ENCODE peak calls at places on chromosome 22, in eight cellular contexts. X, J, B, I, G, F, Y and O are unnamed samples.

GRCh38 chr22:36546092-36546804 is 17.3 kb upstream of the EIF3D start:
- DNase-seq in J (peak), B (peak), X (peak), G (peak), Y (no peak), I (peak), F (no peak), O (peak)

GRCh38 chr22:17985606-17986005 is 38.8 kb downstream of the MICAL3 start:
- DNase-seq in F (no peak), G (no peak), J (no peak), B (no peak), Y (no peak), X (no peak), I (no peak), O (no peak)

GRCh38 chr22:27213766-27214581 is 556.6 kb downstream of the MIAT start:
- DNase-seq in Y (peak), G (peak), F (peak), I (peak), X (peak), J (peak), B (peak), O (no peak)

GRCh38 chr22:24947881-24948280 is 1.4 kb upstream of the LHFPL7 start:
- DNase-seq in F (no peak), X (no peak), Y (no peak), B (no peak), G (no peak), J (no peak), I (no peak), O (no peak)

GRCh38 chr22:37633693-37634504 is 5.6 kb upstream of the SH3BP1 start:
- DNase-seq in F (peak), Y (peak), J (peak), G (peak), I (peak), X (peak), B (peak), O (peak)

GRCh38 chr22:47031628-47031915 is 269.1 kb downstream of the TBC1D22A start:
- DNase-seq in B (no peak), F (no peak), G (no peak), Y (no peak), J (no peak), I (no peak), X (no peak), O (no peak)

GRCh38 chr22:18005201-18005926 is 19.0 kb downstream of the MICAL3 start:
- DNase-seq in B (no peak), Y (no peak), I (no peak), J (peak), F (no peak), G (no peak), X (no peak), O (no peak)

GRCh38 chr22:36541831-36542391 is 12.9 kb upstream of the EIF3D start:
- DNase-seq in B (no peak), G (peak), Y (peak), J (peak), I (peak), F (no peak), X (peak), O (no peak)

GRCh38 chr22:36086629-36087254 is 58.1 kb upstream of the RBFOX2 start:
- DNase-seq in F (no peak), B (no peak), J (no peak), X (no peak), Y (no peak), G (no peak), I (no peak), O (no peak)

GRCh38 chr22:37290737-37291136 is 8.4 kb downstream of the CYTH4 start:
- DNase-seq in G (peak), X (peak), Y (no peak), B (no peak), J (no peak), I (peak), F (no peak), O (no peak)

GRCh38 chr22:23182289-23183106 is 2.2 kb downstream of the BCR start:
- DNase-seq in B (no peak), Y (no peak), X (peak), G (no peak), F (peak), J (peak), I (peak), O (no peak)

GRCh38 chr22:42371112-42371900 is 60.9 kb downstream of the NFAM1 start:
- DNase-seq in G (no peak), Y (no peak), J (no peak), I (no peak), F (no peak), X (no peak), B (no peak), O (no peak)

GRCh38 chr22:25366408-25366807 is 147.0 kb downstream of the CRYBB2 start:
- DNase-seq in Y (no peak), X (no peak), J (no peak), F (peak), B (no peak), I (no peak), G (no peak), O (no peak)

GRCh38 chr22:39299829-39300178 is 19.6 kb downstream of the RPL3 start:
- DNase-seq in Y (no peak), X (no peak), J (no peak), G (no peak), F (no peak), B (peak), I (no peak), O (no peak)

GRCh38 chr22:39239561-39240423 is 5.0 kb downstream of the PDGFB start:
- DNase-seq in I (no peak), B (no peak), Y (no peak), F (peak), J (no peak), G (no peak), X (no peak), O (no peak)

GRCh38 chr22:38221908-38222796 is 20.4 kb downstream of the MAFF start:
- DNase-seq in J (no peak), I (no peak), F (no peak), G (no peak), B (no peak), Y (no peak), X (no peak), O (no peak)

GRCh38 chr22:22657712-22658111 is 13.3 kb downstream of the GGTLC2 start:
- DNase-seq in I (no peak), Y (no peak), F (no peak), X (no peak), B (no peak), G (no peak), J (no peak), O (no peak)

GRCh38 chr22:35064664-35065063 is 1.3 kb upstream of the ISX start:
- DNase-seq in I (no peak), B (no peak), F (no peak), J (no peak), X (no peak), G (no peak), Y (no peak), O (no peak)

GRCh38 chr22:35065796-35066218 is at the start of gene ISX:
- DNase-seq in F (peak), G (no peak), I (no peak), Y (no peak), B (no peak), X (no peak), J (no peak), O (no peak)

GRCh38 chr22:35070451-35071093 is 4.6 kb downstream of the ISX start:
- DNase-seq in I (no peak), Y (no peak), G (no peak), F (no peak), X (no peak), J (no peak), B (no peak), O (no peak)

GRCh38 chr22:35065183-35065582 is 775 bp upstream of the ISX start:
- DNase-seq in F (no peak), J (no peak), I (no peak), Y (no peak), G (no peak), B (no peak), X (no peak), O (no peak)

DNA sequence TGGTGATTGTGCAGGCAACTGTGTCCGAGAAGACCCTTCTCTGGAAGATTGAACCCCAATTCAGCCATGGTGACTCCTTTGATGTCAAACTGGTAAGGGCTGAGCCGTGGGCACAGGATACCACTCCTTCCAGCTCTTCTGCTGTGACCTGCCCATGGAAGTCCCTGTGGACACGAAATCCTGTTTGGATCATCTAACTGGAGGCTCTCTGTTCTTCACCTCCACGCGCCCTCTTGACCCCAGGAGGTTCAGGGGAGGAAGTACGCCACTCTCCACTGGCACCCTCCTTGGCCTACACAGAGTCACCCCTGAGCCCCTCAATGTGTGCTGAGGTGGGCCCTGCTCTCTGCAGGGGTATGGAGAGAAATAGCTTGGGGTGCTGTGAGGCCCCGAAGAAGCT is 810 bp downstream of the ISX start:
- DNase-seq in B (no peak), F (no peak), I (no peak), X (no peak), Y (no peak), J (no peak), G (no peak), O (no peak)
- H3K4me3 ChIP-seq in B (no peak), F (peak), I (no peak), X (no peak), Y (no peak), J (no peak), G (no peak), O (no peak)

GRCh38 chr22:45008853-45009751 is 703 bp downstream of the PHF21B start:
- DNase-seq in X (no peak), B (no peak), Y (no peak), J (peak), F (no peak), G (no peak), I (peak), O (peak)

GRCh38 chr22:45007946-45008852 is 1.6 kb downstream of the PHF21B start:
- DNase-seq in B (no peak), J (no peak), I (peak), X (no peak), Y (no peak), G (no peak), F (no peak), O (no peak)

GRCh38 chr22:45006873-45007246 is 2.9 kb downstream of the PHF21B start:
- DNase-seq in Y (no peak), I (no peak), F (no peak), X (no peak), G (no peak), B (peak), J (no peak), O (no peak)

GRCh38 chr22:45007247-45007945 is 2.4 kb downstream of the PHF21B start:
- DNase-seq in F (no peak), X (peak), Y (no peak), J (peak), G (no peak), I (peak), B (peak), O (no peak)

DNA sequence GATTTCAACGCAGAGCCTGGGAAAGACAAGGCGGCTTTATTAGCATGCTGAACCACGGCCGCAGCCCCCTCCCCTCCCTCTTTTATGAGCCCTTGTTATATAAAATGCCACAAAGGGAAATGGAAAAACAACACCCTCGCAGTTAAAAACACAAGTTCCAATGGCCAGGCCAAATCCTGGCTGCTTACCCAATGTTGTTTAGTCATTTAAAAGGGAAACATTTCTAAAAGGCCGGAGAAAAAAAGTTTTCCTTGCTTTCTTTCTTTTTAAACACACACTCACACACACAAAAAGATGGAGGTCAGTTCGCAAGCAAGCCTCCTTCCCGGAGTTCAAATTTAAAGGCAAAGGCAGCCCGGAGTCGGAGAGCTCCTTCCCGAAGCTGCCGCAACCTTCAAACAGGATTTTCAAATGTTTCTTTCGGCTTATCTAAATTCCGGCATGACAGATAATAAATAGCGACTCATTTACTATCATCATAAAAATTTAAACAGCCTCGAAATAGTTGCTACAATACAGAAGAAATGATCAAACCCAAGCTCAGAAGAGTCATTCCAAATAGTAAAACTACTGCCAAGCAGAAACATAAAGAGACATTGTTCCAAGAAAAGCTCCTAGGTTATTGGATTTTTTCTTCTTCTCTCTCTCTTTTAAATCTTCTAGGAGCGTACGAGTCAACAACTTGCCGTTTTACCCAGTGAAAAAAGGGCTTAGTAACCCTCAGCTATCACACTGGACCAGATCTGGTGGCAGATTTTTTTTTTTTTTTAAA is 3.5 kb downstream of the PHF21B start:
- DNase-seq in X (no peak), I (peak), G (no peak), B (no peak), F (no peak), J (no peak), Y (no peak), O (no peak)
- H3K4me3 ChIP-seq in X (no peak), I (no peak), G (no peak), B (peak), F (no peak), J (no peak), Y (no peak), O (no peak)

GRCh38 chr22:33166206-33166605 is 108.0 kb upstream of the SYN3 start:
- DNase-seq in B (no peak), G (no peak), F (no peak), Y (no peak), I (no peak), J (no peak), X (no peak), O (peak)

GRCh38 chr22:33162196-33162595 is 104.0 kb upstream of the SYN3 start:
- DNase-seq in X (no peak), I (no peak), Y (no peak), B (no peak), J (no peak), F (no peak), G (no peak), O (no peak)

GRCh38 chr22:33167998-33168397 is 109.8 kb upstream of the SYN3 start:
- DNase-seq in J (no peak), X (no peak), F (no peak), I (no peak), G (no peak), B (no peak), Y (no peak), O (no peak)

DNA sequence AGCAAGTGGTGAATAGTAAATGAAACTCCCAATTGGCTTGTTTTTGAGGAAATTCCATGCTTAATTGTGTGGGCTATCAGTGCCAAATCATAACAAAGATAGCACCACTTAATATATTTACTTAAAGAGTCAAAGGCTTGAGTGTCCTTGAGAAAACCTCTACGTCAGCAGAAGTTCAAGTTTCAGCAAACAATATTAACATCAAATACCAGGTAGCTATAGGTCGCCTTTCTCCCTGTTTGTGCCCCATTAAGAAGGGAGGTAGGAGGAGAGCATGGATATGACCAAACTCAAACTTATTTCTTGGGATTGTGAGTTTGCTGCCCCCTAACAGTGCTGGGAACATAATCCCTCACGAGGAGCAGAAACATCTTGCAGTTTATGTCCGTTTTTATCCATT is 105.6 kb upstream of the SYN3 start:
- DNase-seq in G (no peak), B (no peak), X (no peak), F (no peak), I (no peak), Y (no peak), J (no peak), O (no peak)
- H3K4me3 ChIP-seq in G (no peak), B (no peak), X (no peak), F (no peak), I (no peak), Y (no peak), J (no peak), O (no peak)

GRCh38 chr22:20435436-20436308 is 2.0 kb downstream of the SCARF2 start:
- DNase-seq in Y (no peak), G (no peak), F (peak), B (no peak), X (no peak), J (no peak), I (no peak), O (no peak)
- H3K4me3 ChIP-seq in Y (peak), G (peak), F (no peak), B (peak), X (peak), J (peak), I (peak), O (no peak)

GRCh38 chr22:29314074-29314473 is 1.4 kb downstream of the RASL10A start:
- DNase-seq in Y (no peak), F (peak), I (no peak), G (no peak), J (no peak), X (no peak), B (no peak), O (peak)
- H3K4me3 ChIP-seq in Y (no peak), F (no peak), I (no peak), G (no peak), J (no peak), X (no peak), B (peak), O (no peak)